ENCODE peak calls at places on chromosomes 16 and 17, in eight cellular contexts. C is GM20000, M is fibroblast of mammary gland, O is HFF-Myc, Z is AG04450, B is lower lobe of right lung, A is transverse colon, R is HCT116. G is an unnamed sample.
A peak's percentile ranks its signal among the peaks of the same experiment; 100 is the strongest.

GRCh38 chr17:38584350-38584925 is 21.3 kb downstream of the SRCIN1 start:
- DNase-seq in C (peak; percentile 84), M (peak; percentile 44), O (no peak), Z (no peak), B (peak; percentile 77), A (peak; percentile 73), R (no peak), G (peak; percentile 75)

GRCh38 chr17:35743911-35744328 is 9.1 kb downstream of the GAS2L2 start:
- DNase-seq in C (peak; percentile 61), M (peak; percentile 29), O (no peak), Z (no peak), B (no peak), A (no peak), R (no peak), G (peak; percentile 56)

GRCh38 chr17:15999974-16000827 is 577 bp downstream of the TTC19 start:
- DNase-seq in C (no peak), M (peak; percentile 33), O (no peak), Z (no peak), B (no peak), A (no peak), R (no peak), G (no peak)

GRCh38 chr16:73298562-73298961 is 250.6 kb upstream of the ZFHX3 start:
- DNase-seq in C (no peak), M (no peak), O (no peak), Z (peak; percentile 20), B (no peak), A (no peak), R (no peak), G (no peak)

GRCh38 chr17:28896491-28896883 is 1.0 kb downstream of the FLOT2 start:
- DNase-seq in C (no peak), M (no peak), O (no peak), Z (no peak), B (no peak), A (no peak), R (no peak), G (no peak)

GRCh38 chr17:82917656-82918345 is 78.0 kb upstream of the ZNF750 start:
- DNase-seq in C (no peak), M (no peak), O (no peak), Z (no peak), B (no peak), A (no peak), R (no peak), G (no peak)

GRCh38 chr17:38969281-38969680 is 2.1 kb upstream of the FBXO47 start:
- DNase-seq in C (no peak), M (no peak), O (no peak), Z (no peak), B (no peak), A (no peak), R (no peak), G (peak; percentile 31)

GRCh38 chr16:10761388-10761787 is 17.7 kb downstream of the NUBP1 start:
- DNase-seq in C (no peak), M (no peak), O (no peak), Z (no peak), B (no peak), A (no peak), R (no peak), G (no peak)

GRCh38 chr17:68646626-68647526 is 45.7 kb upstream of the FAM20A start:
- DNase-seq in C (no peak), M (peak; percentile 55), O (no peak), Z (no peak), B (no peak), A (no peak), R (no peak), G (no peak)

GRCh38 chr16:67967956-67968439 is 439 bp downstream of the SLC12A4 start:
- DNase-seq in C (peak; percentile 79), M (no peak), O (no peak), Z (no peak), B (no peak), A (peak; percentile 44), R (no peak), G (no peak)

GRCh38 chr17:39555368-39555767 is 52.4 kb downstream of the NEUROD2 start:
- DNase-seq in C (no peak), M (no peak), O (no peak), Z (no peak), B (no peak), A (no peak), R (no peak), G (no peak)

GRCh38 chr17:1473170-1473569 is 17.1 kb upstream of the CRK start:
- DNase-seq in C (no peak), M (no peak), O (no peak), Z (no peak), B (no peak), A (no peak), R (no peak), G (no peak)

GRCh38 chr16:49700222-49700927 is 155.5 kb downstream of the ZNF423 start:
- DNase-seq in C (no peak), M (peak; percentile 55), O (no peak), Z (no peak), B (no peak), A (no peak), R (no peak), G (no peak)

GRCh38 chr16:27325736-27326135 is 12.0 kb downstream of the IL4R start:
- DNase-seq in C (no peak), M (no peak), O (no peak), Z (no peak), B (no peak), A (no peak), R (no peak), G (no peak)

GRCh38 chr17:76614912-76615617 is 28.5 kb downstream of the ST6GALNAC1 start:
- DNase-seq in C (no peak), M (no peak), O (no peak), Z (no peak), B (no peak), A (no peak), R (no peak), G (no peak)

GRCh38 chr17:39739020-39739884 is 1.5 kb downstream of the GRB7 start:
- DNase-seq in C (no peak), M (no peak), O (no peak), Z (no peak), B (peak; percentile 83), A (peak; percentile 91), R (peak; percentile 34), G (peak; percentile 93)

GRCh38 chr16:4556112-4556511 is at the start of gene C16orf96:
- DNase-seq in C (no peak), M (no peak), O (no peak), Z (no peak), B (no peak), A (no peak), R (no peak), G (no peak)

GRCh38 chr17:29625037-29625750 is 2.5 kb upstream of the CORO6 start:
- DNase-seq in C (no peak), M (peak; percentile 77), O (no peak), Z (no peak), B (no peak), A (no peak), R (peak; percentile 43), G (no peak)

GRCh38 chr17:28760987-28761562 is 17.3 kb downstream of the TRAF4 start:
- DNase-seq in C (no peak), M (peak; percentile 76), O (no peak), Z (no peak), B (peak; percentile 89), A (peak; percentile 59), R (no peak), G (peak; percentile 86)

GRCh38 chr17:45841883-45842525 is 2.7 kb upstream of the SPPL2C start:
- DNase-seq in C (no peak), M (no peak), O (no peak), Z (no peak), B (no peak), A (no peak), R (no peak), G (no peak)
- TF ChIP-seq CTCF in C (no peak), M (no peak), O (no peak), Z (no peak), B (no peak), A (no peak), R (no peak), G (no peak)

DNA sequence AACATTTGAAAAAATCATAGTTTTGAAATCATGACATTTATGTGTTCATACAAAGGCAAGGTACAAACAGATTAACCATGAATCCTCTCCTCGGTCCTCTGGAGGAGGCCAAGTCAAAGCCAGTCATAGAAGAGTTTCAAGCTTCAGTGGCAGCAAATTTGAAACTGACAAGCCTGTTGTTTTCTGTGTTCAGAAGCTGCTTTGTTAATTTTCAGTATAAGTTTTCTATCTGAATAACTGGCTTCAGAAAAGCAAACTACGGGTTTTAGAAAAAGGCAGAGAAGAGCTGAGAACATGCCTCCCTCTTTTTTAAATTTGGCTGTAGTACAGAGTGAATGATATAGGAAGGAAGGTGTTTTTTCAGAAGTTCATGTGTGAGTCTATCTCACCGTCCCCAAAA is 79.6 kb upstream of the CLEC18B start:
- DNase-seq in C (no peak), M (no peak), O (no peak), Z (no peak), B (no peak), A (no peak), R (no peak), G (no peak)
- TF ChIP-seq CTCF in C (no peak), M (no peak), O (no peak), Z (no peak), B (no peak), A (no peak), R (no peak), G (no peak)

DNA sequence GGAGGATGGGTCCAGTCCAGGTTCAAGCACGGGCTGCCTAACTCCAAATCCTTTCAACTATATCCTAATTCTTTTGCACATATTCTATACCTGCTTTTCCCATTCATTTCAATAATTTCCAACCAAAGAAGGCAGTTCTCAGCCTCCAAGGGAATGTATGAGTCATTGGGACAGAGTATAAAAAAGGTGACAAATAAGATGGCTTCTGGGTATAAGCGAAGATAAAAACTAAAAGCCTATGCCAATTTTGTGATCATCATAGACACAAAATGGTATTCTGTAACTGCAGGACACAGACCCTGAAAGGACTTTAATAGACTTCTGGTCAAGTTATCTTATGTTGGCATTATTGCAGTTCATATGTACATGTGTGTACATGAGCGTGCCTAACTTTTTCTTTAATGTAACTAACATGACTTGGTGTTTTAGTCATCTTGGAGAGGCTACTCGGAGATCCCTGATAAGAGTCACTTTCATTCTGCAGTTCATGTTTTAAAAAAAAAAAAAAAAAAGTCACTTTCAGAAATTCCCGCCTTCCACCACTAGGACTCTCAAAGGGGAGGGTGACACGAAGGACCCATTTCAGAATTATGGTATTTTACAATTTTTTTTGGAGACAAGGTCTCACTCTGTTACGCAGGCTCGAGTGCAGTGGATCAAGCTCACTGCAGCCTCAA is 17.3 kb downstream of the COG1 start:
- DNase-seq in C (no peak), M (no peak), O (no peak), Z (no peak), B (no peak), A (no peak), R (no peak), G (no peak)
- TF ChIP-seq CTCF in C (no peak), M (peak; percentile 44), O (peak; percentile 24), Z (peak; percentile 42), B (peak; percentile 12), A (peak; percentile 45), R (peak; percentile 60), G (no peak)

GRCh38 chr17:57906910-57907309 is 48.3 kb downstream of the CUEDC1 start:
- DNase-seq in C (no peak), M (no peak), O (no peak), Z (no peak), B (no peak), A (no peak), R (no peak), G (no peak)
- TF ChIP-seq CTCF in C (no peak), M (no peak), O (no peak), Z (peak; percentile 22), B (no peak), A (peak; percentile 15), R (peak; percentile 41), G (no peak)

GRCh38 chr16:86403541-86404163 is 106.7 kb upstream of the FOXF1 start:
- DNase-seq in C (no peak), M (peak; percentile 22), O (no peak), Z (no peak), B (no peak), A (no peak), R (no peak), G (no peak)
- TF ChIP-seq CTCF in C (no peak), M (no peak), O (no peak), Z (no peak), B (no peak), A (no peak), R (peak; percentile 32), G (no peak)

G was measured in right lobe of liver.